ENCODE peak calls at places on chromosomes 13 and 19, in five cellular contexts. One of them, this sample, is unnamed.

GRCh38 chr13:61406275-61406674 is 9.4 kb downstream of the PCDH20 start:
- DNase-seq in H1: no peak
- DNase-seq in SK-N-SH: no peak
- DNase-seq in HepG2: no peak
- DNase-seq in GM12878: no peak
- DNase-seq in this sample: no peak

GRCh38 chr19:55348317-55349034 is 6.0 kb downstream of the COX6B2 start:
- DNase-seq in H1: peak; percentile 74
- DNase-seq in SK-N-SH: no peak
- DNase-seq in HepG2: no peak
- DNase-seq in GM12878: no peak
- DNase-seq in this sample: no peak

GRCh38 chr13:26457212-26457611 is 100.3 kb upstream of the WASF3 start:
- DNase-seq in H1: no peak
- DNase-seq in SK-N-SH: no peak
- DNase-seq in HepG2: no peak
- DNase-seq in GM12878: no peak
- DNase-seq in this sample: no peak

GRCh38 chr19:54478677-54479266 is 5.7 kb upstream of the CDC42EP5 start:
- DNase-seq in GM12878: no peak
- DNase-seq in SK-N-SH: peak; percentile 57
- DNase-seq in HepG2: peak; percentile 59
- DNase-seq in H1: peak; percentile 66
- DNase-seq in this sample: peak; percentile 67

GRCh38 chr13:45441633-45442032 is 23.1 kb upstream of the COG3 start:
- DNase-seq in H1: no peak
- DNase-seq in GM12878: peak; percentile 60
- DNase-seq in HepG2: peak; percentile 70
- DNase-seq in SK-N-SH: no peak
- DNase-seq in this sample: no peak

GRCh38 chr13:31495336-31495735 is 244.0 kb upstream of the RXFP2 start:
- DNase-seq in H1: no peak
- DNase-seq in HepG2: no peak
- DNase-seq in SK-N-SH: no peak
- DNase-seq in GM12878: no peak
- DNase-seq in this sample: no peak

GRCh38 chr13:112053167-112053743 is 13.7 kb upstream of the SOX1 start:
- DNase-seq in GM12878: no peak
- DNase-seq in H1: no peak
- DNase-seq in SK-N-SH: no peak
- DNase-seq in HepG2: no peak
- DNase-seq in this sample: no peak

GRCh38 chr19:38990949-38991697 is 15.6 kb upstream of the FBXO17 start:
- DNase-seq in H1: no peak
- DNase-seq in GM12878: no peak
- DNase-seq in HepG2: no peak
- DNase-seq in SK-N-SH: no peak
- DNase-seq in this sample: no peak

GRCh38 chr13:94309997-94310842 is 169.3 kb downstream of the DCT start:
- DNase-seq in H1: no peak
- DNase-seq in HepG2: no peak
- DNase-seq in SK-N-SH: no peak
- DNase-seq in GM12878: no peak
- DNase-seq in this sample: no peak

GRCh38 chr19:46890423-46891170 is 29.8 kb downstream of the ARHGAP35 start:
- DNase-seq in H1: no peak
- DNase-seq in GM12878: no peak
- DNase-seq in SK-N-SH: no peak
- DNase-seq in HepG2: peak; percentile 99
- DNase-seq in this sample: no peak

GRCh38 chr19:24074720-24075119 is 12.3 kb upstream of the ZNF254 start:
- DNase-seq in SK-N-SH: no peak
- DNase-seq in H1: no peak
- DNase-seq in GM12878: no peak
- DNase-seq in HepG2: no peak
- DNase-seq in this sample: no peak

GRCh38 chr13:37715606-37716015 is 117.0 kb upstream of the POSTN start:
- DNase-seq in GM12878: no peak
- DNase-seq in SK-N-SH: no peak
- DNase-seq in H1: no peak
- DNase-seq in HepG2: no peak
- DNase-seq in this sample: no peak

GRCh38 chr19:33464010-33464732 is 57.4 kb downstream of the PEPD start:
- DNase-seq in GM12878: no peak
- DNase-seq in HepG2: no peak
- DNase-seq in SK-N-SH: no peak
- DNase-seq in H1: no peak
- DNase-seq in this sample: no peak

GRCh38 chr19:32022044-32022945 is 323.1 kb upstream of the ZNF507 start:
- DNase-seq in GM12878: no peak
- DNase-seq in HepG2: no peak
- DNase-seq in H1: no peak
- DNase-seq in SK-N-SH: no peak
- DNase-seq in this sample: no peak

GRCh38 chr13:35697281-35697680 is 220.8 kb upstream of the MAB21L1 start:
- DNase-seq in H1: no peak
- DNase-seq in GM12878: no peak
- DNase-seq in HepG2: no peak
- DNase-seq in SK-N-SH: no peak
- DNase-seq in this sample: no peak

GRCh38 chr19:17835182-17836006 is 12.4 kb downstream of the JAK3 start:
- DNase-seq in GM12878: no peak
- DNase-seq in HepG2: no peak
- DNase-seq in SK-N-SH: no peak
- DNase-seq in H1: no peak
- DNase-seq in this sample: no peak

GRCh38 chr19:44069415-44069814 is 2.5 kb upstream of the ZNF284 start:
- DNase-seq in SK-N-SH: no peak
- DNase-seq in HepG2: no peak
- DNase-seq in GM12878: no peak
- DNase-seq in H1: no peak
- DNase-seq in this sample: no peak

GRCh38 chr19:39401549-39402416 is 4.9 kb upstream of the ZFP36 start:
- DNase-seq in SK-N-SH: no peak
- DNase-seq in H1: no peak
- DNase-seq in HepG2: peak; percentile 96
- DNase-seq in GM12878: no peak
- DNase-seq in this sample: peak; percentile 63

GRCh38 chr13:48078251-48078656 is 16.6 kb downstream of the MED4 start:
- DNase-seq in HepG2: peak; percentile 42
- DNase-seq in GM12878: peak; percentile 68
- DNase-seq in SK-N-SH: no peak
- DNase-seq in H1: no peak
- DNase-seq in this sample: no peak

GRCh38 chr13:37475151-37475550 is 123.4 kb downstream of the POSTN start:
- DNase-seq in SK-N-SH: no peak
- DNase-seq in GM12878: no peak
- DNase-seq in HepG2: no peak
- DNase-seq in H1: no peak
- DNase-seq in this sample: no peak

GRCh38 chr19:6639439-6639838 is 30.5 kb downstream of the TNFSF14 start:
- DNase-seq in SK-N-SH: no peak
- DNase-seq in GM12878: no peak
- DNase-seq in H1: no peak
- DNase-seq in HepG2: no peak
- DNase-seq in this sample: no peak

GRCh38 chr13:109101550-109102144 is 472.2 kb downstream of the MYO16 start:
- DNase-seq in SK-N-SH: no peak
- DNase-seq in HepG2: no peak
- DNase-seq in H1: no peak
- DNase-seq in GM12878: no peak
- DNase-seq in this sample: no peak

GRCh38 chr19:7383284-7383683 is 34.5 kb downstream of the ARHGEF18 start:
- DNase-seq in H1: no peak
- DNase-seq in SK-N-SH: no peak
- DNase-seq in GM12878: no peak
- DNase-seq in HepG2: no peak
- DNase-seq in this sample: no peak

GRCh38 chr19:41083516-41083915 is 4.7 kb upstream of the CYP2A13 start:
- DNase-seq in SK-N-SH: no peak
- DNase-seq in H1: no peak
- DNase-seq in HepG2: no peak
- DNase-seq in GM12878: no peak
- DNase-seq in this sample: no peak

GRCh38 chr19:37698216-37698615 is 21.3 kb downstream of the ZNF607 start:
- DNase-seq in HepG2: no peak
- DNase-seq in SK-N-SH: no peak
- DNase-seq in GM12878: no peak
- DNase-seq in H1: no peak
- DNase-seq in this sample: no peak

GRCh38 chr13:98173431-98173921 is 3.6 kb downstream of the RNF113B start:
- DNase-seq in GM12878: no peak
- DNase-seq in SK-N-SH: no peak
- DNase-seq in H1: no peak
- DNase-seq in HepG2: peak; percentile 95
- DNase-seq in this sample: no peak

GRCh38 chr19:10565028-10565566 is 713 bp downstream of the KRI1 start:
- DNase-seq in H1: no peak
- DNase-seq in GM12878: no peak
- DNase-seq in SK-N-SH: peak; percentile 76
- DNase-seq in HepG2: no peak
- DNase-seq in this sample: peak; percentile 75

GRCh38 chr13:82698383-82698782 is 1183.9 kb downstream of the SLITRK1 start:
- DNase-seq in H1: no peak
- DNase-seq in HepG2: no peak
- DNase-seq in GM12878: no peak
- DNase-seq in SK-N-SH: no peak
- DNase-seq in this sample: no peak

GRCh38 chr19:18063463-18063862 is 23.3 kb downstream of the IL12RB1 start:
- DNase-seq in GM12878: no peak
- DNase-seq in HepG2: peak; percentile 50
- DNase-seq in H1: peak; percentile 71
- DNase-seq in SK-N-SH: peak; percentile 3
- DNase-seq in this sample: peak; percentile 35

GRCh38 chr19:46453661-46454060 is 17.7 kb downstream of the PNMA8A start:
- DNase-seq in SK-N-SH: no peak
- DNase-seq in H1: no peak
- DNase-seq in HepG2: no peak
- DNase-seq in GM12878: no peak
- DNase-seq in this sample: no peak

GRCh38 chr19:3942790-3943409 is 10.0 kb downstream of the NMRK2 start:
- DNase-seq in HepG2: no peak
- DNase-seq in H1: no peak
- DNase-seq in SK-N-SH: no peak
- DNase-seq in GM12878: no peak
- DNase-seq in this sample: no peak

GRCh38 chr19:56273563-56274117 is 1.1 kb downstream of the EDDM13 start:
- DNase-seq in SK-N-SH: no peak
- DNase-seq in GM12878: no peak
- DNase-seq in HepG2: no peak
- DNase-seq in H1: no peak
- DNase-seq in this sample: no peak

GRCh38 chr19:8004723-8005513 is 523 bp downstream of the ELAVL1 start:
- DNase-seq in H1: no peak
- DNase-seq in HepG2: no peak
- DNase-seq in SK-N-SH: peak; percentile 78
- DNase-seq in GM12878: no peak
- DNase-seq in this sample: peak; percentile 54

GRCh38 chr13:77896536-77896935 is 22.1 kb downstream of the EDNRB start:
- DNase-seq in HepG2: no peak
- DNase-seq in SK-N-SH: no peak
- DNase-seq in GM12878: no peak
- DNase-seq in H1: no peak
- DNase-seq in this sample: no peak
- H3K27ac ChIP-seq in HepG2: no peak overlapping the region
- H3K27ac ChIP-seq in SK-N-SH: no peak overlapping the region
- H3K27ac ChIP-seq in GM12878: no peak overlapping the region
- H3K27ac ChIP-seq in H1: no peak overlapping the region
- H3K27ac ChIP-seq in this sample: no peak overlapping the region

GRCh38 chr13:113421673-113422270 is 31.5 kb downstream of the ADPRHL1 start:
- DNase-seq in GM12878: no peak
- DNase-seq in SK-N-SH: peak; percentile 73
- DNase-seq in HepG2: no peak
- DNase-seq in H1: no peak
- DNase-seq in this sample: no peak
- TF ChIP-seq TAF1 in GM12878: no peak
- TF ChIP-seq TAF1 in SK-N-SH: no peak
- TF ChIP-seq TAF1 in HepG2: no peak
- TF ChIP-seq TAF1 in H1: no peak
- TF ChIP-seq TAF1 in this sample: no peak

DNA sequence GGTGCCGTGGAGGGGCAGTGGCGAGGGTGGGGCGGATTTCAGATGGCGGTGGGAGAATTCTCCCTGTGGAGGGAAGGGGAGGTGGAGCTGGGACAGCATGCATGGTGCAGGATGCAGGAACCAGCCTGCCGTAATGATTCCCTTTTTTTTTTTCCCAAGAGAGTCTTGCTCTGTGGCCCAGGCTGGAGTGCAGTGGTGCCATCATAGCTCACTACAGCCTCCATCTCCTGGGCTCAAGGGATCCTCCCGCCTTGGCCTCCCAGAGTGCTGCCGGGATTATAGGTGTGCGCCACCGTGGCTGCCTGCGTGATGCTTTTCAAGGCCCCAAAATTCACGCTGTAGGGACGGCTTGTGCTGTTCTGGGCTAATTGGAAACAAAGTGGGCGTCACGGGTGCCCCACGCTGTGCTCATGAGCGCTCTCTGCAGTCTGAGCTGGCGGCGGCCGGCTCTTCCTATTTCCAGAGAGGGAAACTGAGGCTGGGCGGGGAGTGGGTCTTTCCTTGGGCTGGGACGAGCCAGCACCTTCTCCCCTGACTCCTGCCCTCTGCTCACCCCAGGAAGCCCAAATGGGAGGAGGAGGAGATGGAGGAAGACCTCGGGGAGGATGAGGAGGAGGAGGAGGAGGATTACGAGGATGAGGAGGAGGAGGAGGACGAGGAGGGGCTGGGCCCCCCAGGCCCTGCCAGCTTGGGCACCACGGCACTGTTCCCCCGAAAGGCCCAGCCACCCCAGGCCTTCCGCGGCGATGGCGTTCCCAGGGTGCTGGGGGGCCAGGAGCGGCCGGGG is 6.2 kb downstream of the ARID3A start:
- DNase-seq in H1: no peak
- DNase-seq in HepG2: no peak
- DNase-seq in GM12878: no peak
- DNase-seq in SK-N-SH: no peak
- DNase-seq in this sample: no peak
- H3K27ac ChIP-seq in H1: peak overlapping the region; percentile 55
- H3K27ac ChIP-seq in HepG2: peak overlapping the region; percentile 55
- H3K27ac ChIP-seq in GM12878: peak overlapping the region; percentile 47
- H3K27ac ChIP-seq in SK-N-SH: peak overlapping the region; percentile 89
- H3K27ac ChIP-seq in this sample: no peak overlapping the region

DNA sequence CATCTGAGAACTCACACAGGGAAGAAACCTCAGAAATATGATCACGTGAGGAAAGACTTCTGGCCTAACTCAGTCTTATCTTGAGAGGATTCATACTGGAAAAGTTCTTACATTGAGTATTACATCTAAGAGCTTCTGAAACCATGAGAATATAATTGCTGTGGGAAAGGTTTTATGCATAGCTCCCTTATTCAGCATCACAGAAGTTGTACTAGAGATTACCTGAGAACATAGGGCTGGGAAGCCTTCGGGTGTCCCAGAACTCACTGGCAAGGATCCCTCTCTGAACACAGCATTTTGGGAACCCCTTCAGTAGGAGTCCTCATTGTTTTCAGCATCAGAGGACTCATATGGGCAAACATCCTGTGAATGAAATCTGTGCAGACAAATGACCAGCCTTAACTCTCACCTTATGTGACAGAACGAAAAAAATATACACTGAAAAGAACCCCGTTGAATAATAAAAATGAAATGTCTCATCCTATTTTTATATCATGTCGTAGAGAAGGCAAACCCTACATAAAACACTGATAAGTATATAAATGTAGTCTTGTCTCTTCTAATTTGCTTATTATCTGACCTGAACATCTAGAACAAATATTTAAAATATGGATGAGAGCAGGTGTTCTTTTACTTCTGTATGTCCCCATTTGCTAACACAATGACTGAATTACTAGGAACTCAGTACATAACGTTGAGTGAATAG is 14.2 kb downstream of the ZNF274 start:
- DNase-seq in GM12878: no peak
- DNase-seq in H1: no peak
- DNase-seq in HepG2: peak; percentile 10
- DNase-seq in SK-N-SH: no peak
- DNase-seq in this sample: no peak
- TF ChIP-seq TAF1 in GM12878: no peak
- TF ChIP-seq TAF1 in H1: no peak
- TF ChIP-seq TAF1 in HepG2: no peak
- TF ChIP-seq TAF1 in SK-N-SH: no peak
- TF ChIP-seq TAF1 in this sample: no peak

This sample was measured in K562.